ENCODE peak calls at places on chromosomes 4 and X, in six cellular contexts. One of them, this sample, is unnamed. For H3K4me1, the result is how much of the 10 kb centered on the place peaks cover.

GRCh38 chr4:114272226-114272625 is 292.8 kb upstream of the ARSJ start:
- DNase-seq in adrenal gland: no peak
- DNase-seq in endodermal cell: no peak
- DNase-seq in A549: peak
- DNase-seq in heart right ventricle: no peak
- DNase-seq in uterus: no peak
- DNase-seq in this sample: no peak

GRCh38 chrX:22742174-22742573 is 257.6 kb upstream of the DDX53 start:
- DNase-seq in adrenal gland: no peak
- DNase-seq in endodermal cell: no peak
- DNase-seq in heart right ventricle: no peak
- DNase-seq in A549: no peak
- DNase-seq in uterus: no peak
- DNase-seq in this sample: no peak

GRCh38 chrX:121146059-121146628 is 98.7 kb downstream of the GLUD2 start:
- DNase-seq in uterus: no peak
- DNase-seq in endodermal cell: no peak
- DNase-seq in heart right ventricle: no peak
- DNase-seq in adrenal gland: no peak
- DNase-seq in A549: no peak
- DNase-seq in this sample: no peak

GRCh38 chr4:104494822-104495559 is at the start of gene CXXC4:
- DNase-seq in endodermal cell: peak
- DNase-seq in A549: peak
- DNase-seq in uterus: peak
- DNase-seq in heart right ventricle: peak
- DNase-seq in adrenal gland: peak
- DNase-seq in this sample: peak

GRCh38 chrX:124239911-124240310 is 92.5 kb upstream of the TEX13D start:
- DNase-seq in endodermal cell: no peak
- DNase-seq in uterus: no peak
- DNase-seq in adrenal gland: no peak
- DNase-seq in A549: no peak
- DNase-seq in heart right ventricle: no peak
- DNase-seq in this sample: no peak

GRCh38 chr4:6987566-6987920 is 55.6 kb upstream of the TADA2B start:
- DNase-seq in A549: no peak
- DNase-seq in adrenal gland: no peak
- DNase-seq in heart right ventricle: no peak
- DNase-seq in uterus: no peak
- DNase-seq in endodermal cell: peak
- DNase-seq in this sample: no peak

GRCh38 chr4:7646384-7647061 is 211.8 kb upstream of the PSAPL1 start:
- DNase-seq in A549: no peak
- DNase-seq in heart right ventricle: no peak
- DNase-seq in endodermal cell: no peak
- DNase-seq in adrenal gland: no peak
- DNase-seq in uterus: no peak
- DNase-seq in this sample: no peak

GRCh38 chrX:146154191-146154590 is 336.6 kb downstream of the SLITRK2 start:
- DNase-seq in adrenal gland: no peak
- DNase-seq in heart right ventricle: no peak
- DNase-seq in uterus: no peak
- DNase-seq in endodermal cell: no peak
- DNase-seq in A549: no peak
- DNase-seq in this sample: peak

GRCh38 chrX:132023896-132024386 is 839 bp downstream of the STK26 start:
- DNase-seq in heart right ventricle: peak
- DNase-seq in endodermal cell: no peak
- DNase-seq in A549: peak
- DNase-seq in uterus: peak
- DNase-seq in adrenal gland: no peak
- DNase-seq in this sample: peak

GRCh38 chrX:109336141-109336540 is 145.7 kb downstream of the GUCY2F start:
- DNase-seq in A549: no peak
- DNase-seq in heart right ventricle: no peak
- DNase-seq in adrenal gland: no peak
- DNase-seq in uterus: no peak
- DNase-seq in endodermal cell: no peak
- DNase-seq in this sample: no peak

GRCh38 chr4:97994765-97995465 is 148.4 kb downstream of the STPG2 start:
- DNase-seq in endodermal cell: no peak
- DNase-seq in heart right ventricle: no peak
- DNase-seq in A549: no peak
- DNase-seq in uterus: no peak
- DNase-seq in adrenal gland: no peak
- DNase-seq in this sample: no peak

GRCh38 chr4:74456056-74456744 is 11.3 kb downstream of the AREG start:
- DNase-seq in uterus: no peak
- DNase-seq in heart right ventricle: no peak
- DNase-seq in adrenal gland: no peak
- DNase-seq in A549: no peak
- DNase-seq in endodermal cell: no peak
- DNase-seq in this sample: no peak

GRCh38 chr4:73252001-73252400 is 6.6 kb downstream of the ANKRD17 start:
- DNase-seq in A549: no peak
- DNase-seq in adrenal gland: no peak
- DNase-seq in uterus: no peak
- DNase-seq in heart right ventricle: no peak
- DNase-seq in endodermal cell: no peak
- DNase-seq in this sample: no peak

GRCh38 chr4:98950925-98951324 is 22.0 kb upstream of the EIF4E start:
- DNase-seq in adrenal gland: no peak
- DNase-seq in uterus: no peak
- DNase-seq in heart right ventricle: no peak
- DNase-seq in A549: no peak
- DNase-seq in endodermal cell: no peak
- DNase-seq in this sample: no peak

GRCh38 chr4:184805462-184806245 is 20.1 kb downstream of the ACSL1 start:
- DNase-seq in adrenal gland: peak
- DNase-seq in A549: no peak
- DNase-seq in heart right ventricle: peak
- DNase-seq in endodermal cell: peak
- DNase-seq in uterus: no peak
- DNase-seq in this sample: no peak

GRCh38 chr4:183961772-183962171 is 56.7 kb downstream of the STOX2 start:
- DNase-seq in endodermal cell: peak
- DNase-seq in adrenal gland: no peak
- DNase-seq in A549: no peak
- DNase-seq in heart right ventricle: no peak
- DNase-seq in uterus: no peak
- DNase-seq in this sample: no peak

GRCh38 chrX:132488819-132489255 is at the start of gene MBNL3:
- DNase-seq in adrenal gland: peak
- DNase-seq in uterus: peak
- DNase-seq in endodermal cell: peak
- DNase-seq in heart right ventricle: peak
- DNase-seq in A549: no peak
- DNase-seq in this sample: peak

GRCh38 chr4:122073615-122074014 is 78.5 kb upstream of the BLTP1 start:
- DNase-seq in endodermal cell: no peak
- DNase-seq in adrenal gland: no peak
- DNase-seq in heart right ventricle: no peak
- DNase-seq in A549: no peak
- DNase-seq in uterus: no peak
- DNase-seq in this sample: no peak

GRCh38 chr4:94410678-94411206 is 41.0 kb upstream of the PDLIM5 start:
- DNase-seq in heart right ventricle: peak
- DNase-seq in adrenal gland: peak
- DNase-seq in uterus: peak
- DNase-seq in endodermal cell: no peak
- DNase-seq in A549: peak
- DNase-seq in this sample: peak

GRCh38 chrX:53071604-53072417 is 10.4 kb upstream of the TSPYL2 start:
- DNase-seq in uterus: peak
- DNase-seq in adrenal gland: peak
- DNase-seq in A549: peak
- DNase-seq in endodermal cell: peak
- DNase-seq in heart right ventricle: peak
- DNase-seq in this sample: peak

GRCh38 chrX:137441711-137442110 is 124.2 kb upstream of the ZIC3 start:
- DNase-seq in endodermal cell: no peak
- DNase-seq in adrenal gland: no peak
- DNase-seq in heart right ventricle: no peak
- DNase-seq in uterus: no peak
- DNase-seq in A549: no peak
- DNase-seq in this sample: no peak

GRCh38 chrX:48972214-48973164 is 845 bp upstream of the KCND1 start:
- DNase-seq in adrenal gland: peak
- DNase-seq in uterus: peak
- DNase-seq in endodermal cell: peak
- DNase-seq in heart right ventricle: no peak
- DNase-seq in A549: peak
- DNase-seq in this sample: peak

GRCh38 chrX:38816158-38816557 is 14.9 kb downstream of the MID1IP1 start:
- DNase-seq in A549: no peak
- DNase-seq in adrenal gland: no peak
- DNase-seq in uterus: no peak
- DNase-seq in endodermal cell: no peak
- DNase-seq in heart right ventricle: no peak
- DNase-seq in this sample: no peak

GRCh38 chrX:12984629-12985303 is 9.9 kb downstream of the TMSB4X start:
- DNase-seq in adrenal gland: no peak
- DNase-seq in A549: peak
- DNase-seq in uterus: peak
- DNase-seq in endodermal cell: no peak
- DNase-seq in heart right ventricle: no peak
- DNase-seq in this sample: no peak
- H3K4me1 ChIP-seq in adrenal gland: under half
- H3K4me1 ChIP-seq in A549: under half
- H3K4me1 ChIP-seq in uterus: under half
- H3K4me1 ChIP-seq in endodermal cell: under half
- H3K4me1 ChIP-seq in heart right ventricle: under half
- H3K4me1 ChIP-seq in this sample: under half

GRCh38 chr4:16450724-16451123 is 224.5 kb upstream of the TAPT1 start:
- DNase-seq in adrenal gland: no peak
- DNase-seq in heart right ventricle: no peak
- DNase-seq in endodermal cell: no peak
- DNase-seq in uterus: no peak
- DNase-seq in A549: no peak
- DNase-seq in this sample: no peak
- TF ChIP-seq CTCF in adrenal gland: no peak
- TF ChIP-seq CTCF in heart right ventricle: no peak
- TF ChIP-seq CTCF in endodermal cell: peak
- TF ChIP-seq CTCF in uterus: no peak
- TF ChIP-seq CTCF in A549: no peak
- TF ChIP-seq CTCF in this sample: no peak

DNA sequence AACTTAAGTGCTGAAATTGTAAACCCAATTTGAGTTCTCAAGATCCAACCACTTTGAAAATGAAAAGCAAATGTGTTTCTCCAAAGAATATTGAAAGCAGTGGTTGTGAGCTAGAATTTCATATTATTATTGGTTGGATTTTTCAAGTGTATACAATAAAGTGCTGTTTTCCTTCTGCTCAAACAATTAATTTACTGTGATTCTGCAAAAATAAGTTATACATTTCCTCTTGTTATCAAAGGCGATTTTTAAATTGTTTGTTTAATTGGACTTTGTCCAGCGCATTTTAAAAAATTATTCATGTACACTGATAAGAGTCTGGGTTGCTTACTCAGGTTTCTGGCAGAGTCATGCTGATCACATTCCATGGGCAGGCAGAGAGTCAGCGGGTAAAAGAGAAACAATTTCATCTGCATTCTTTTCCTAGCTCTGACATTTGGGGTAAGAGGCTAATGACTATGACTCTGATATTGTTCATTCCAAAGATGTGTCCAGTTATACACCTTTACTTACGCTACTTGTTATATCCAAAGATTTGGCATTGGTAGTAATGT is 8.9 kb downstream of the FAT4 start:
- DNase-seq in uterus: no peak
- DNase-seq in heart right ventricle: no peak
- DNase-seq in endodermal cell: no peak
- DNase-seq in A549: no peak
- DNase-seq in adrenal gland: peak
- DNase-seq in this sample: no peak
- H3K27ac ChIP-seq in uterus: no peak
- H3K27ac ChIP-seq in heart right ventricle: peak
- H3K27ac ChIP-seq in endodermal cell: no peak
- H3K27ac ChIP-seq in A549: no peak
- H3K27ac ChIP-seq in adrenal gland: peak
- H3K27ac ChIP-seq in this sample: no peak

GRCh38 chr4:5040839-5041238 is 10.4 kb upstream of the STK32B start:
- DNase-seq in adrenal gland: no peak
- DNase-seq in uterus: no peak
- DNase-seq in A549: no peak
- DNase-seq in endodermal cell: no peak
- DNase-seq in heart right ventricle: no peak
- DNase-seq in this sample: no peak

GRCh38 chr4:5036239-5036638 is 15.0 kb upstream of the STK32B start:
- DNase-seq in A549: no peak
- DNase-seq in uterus: no peak
- DNase-seq in heart right ventricle: no peak
- DNase-seq in adrenal gland: no peak
- DNase-seq in endodermal cell: no peak
- DNase-seq in this sample: no peak

GRCh38 chr4:5041609-5042234 is 9.6 kb upstream of the STK32B start:
- DNase-seq in heart right ventricle: no peak
- DNase-seq in uterus: no peak
- DNase-seq in endodermal cell: no peak
- DNase-seq in adrenal gland: no peak
- DNase-seq in A549: no peak
- DNase-seq in this sample: no peak

GRCh38 chr4:5037553-5038551 is 13.4 kb upstream of the STK32B start:
- DNase-seq in heart right ventricle: no peak
- DNase-seq in endodermal cell: no peak
- DNase-seq in A549: peak
- DNase-seq in uterus: no peak
- DNase-seq in adrenal gland: no peak
- DNase-seq in this sample: no peak

GRCh38 chr4:5039800-5040199 is 11.5 kb upstream of the STK32B start:
- DNase-seq in uterus: no peak
- DNase-seq in A549: no peak
- DNase-seq in heart right ventricle: no peak
- DNase-seq in endodermal cell: no peak
- DNase-seq in adrenal gland: no peak
- DNase-seq in this sample: no peak
- H3K4me1 ChIP-seq in uterus: under half
- H3K4me1 ChIP-seq in A549: under half
- H3K4me1 ChIP-seq in heart right ventricle: under half
- H3K4me1 ChIP-seq in endodermal cell: under half
- H3K4me1 ChIP-seq in adrenal gland: under half
- H3K4me1 ChIP-seq in this sample: under half

DNA sequence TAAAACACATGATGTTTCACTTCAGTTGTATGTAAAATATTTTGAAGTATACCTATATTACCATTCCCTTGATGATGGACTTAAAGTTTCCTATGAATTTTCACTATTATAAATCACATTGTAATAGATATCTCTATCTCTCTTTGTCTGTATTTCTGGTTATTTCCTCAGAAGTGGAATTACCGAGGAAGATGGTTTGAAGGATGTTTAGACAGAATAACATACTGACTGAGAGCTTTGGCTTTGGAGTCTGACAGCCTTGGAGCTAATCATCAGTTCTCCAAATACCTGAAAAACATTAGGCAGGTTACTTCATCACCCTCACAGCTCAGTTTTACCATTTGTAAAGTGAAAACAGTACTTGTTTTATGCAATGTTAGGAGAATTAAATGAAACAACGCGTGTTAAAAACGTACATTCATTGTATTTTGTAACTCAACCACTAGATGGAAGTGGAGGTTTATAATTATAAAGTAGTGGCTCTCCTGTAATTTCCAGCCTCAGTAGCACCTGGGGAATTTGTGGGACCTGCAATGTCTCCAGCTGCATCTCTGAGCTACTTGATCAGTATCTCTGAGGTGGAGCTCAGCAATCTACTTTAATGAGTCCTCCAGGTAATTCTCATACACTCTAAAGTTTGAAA is 14.3 kb downstream of the JCHAIN start:
- DNase-seq in A549: peak
- DNase-seq in adrenal gland: no peak
- DNase-seq in endodermal cell: peak
- DNase-seq in uterus: no peak
- DNase-seq in heart right ventricle: no peak
- DNase-seq in this sample: no peak
- TF ChIP-seq CTCF in A549: peak
- TF ChIP-seq CTCF in adrenal gland: peak
- TF ChIP-seq CTCF in endodermal cell: peak
- TF ChIP-seq CTCF in uterus: peak
- TF ChIP-seq CTCF in heart right ventricle: peak
- TF ChIP-seq CTCF in this sample: peak

This sample was measured in testis.